ENCODE peak calls at places on chromosome 14, in four cellular contexts. One of them, this sample, is unnamed.
A peak's percentile ranks its signal among the peaks of the same experiment; 100 is the strongest.

GRCh38 chr14:84202486-84202885 is 1327.5 kb upstream of the FLRT2 start:
- DNase-seq in posterior vena cava: no peak
- DNase-seq in brain microvascular endothelial cell: no peak
- DNase-seq in GM18507: no peak
- DNase-seq in this sample: no peak

GRCh38 chr14:30462358-30462757 is 96.6 kb upstream of the G2E3 start:
- DNase-seq in GM18507: no peak
- DNase-seq in posterior vena cava: no peak
- DNase-seq in brain microvascular endothelial cell: no peak
- DNase-seq in this sample: no peak

GRCh38 chr14:106842687-106843086 is 1316.3 kb downstream of the TMEM121 start:
- DNase-seq in brain microvascular endothelial cell: no peak
- DNase-seq in posterior vena cava: no peak
- DNase-seq in GM18507: no peak
- DNase-seq in this sample: peak; percentile 43

GRCh38 chr14:50542941-50543418 is 10.6 kb upstream of the MAP4K5 start:
- DNase-seq in brain microvascular endothelial cell: peak; percentile 59
- DNase-seq in GM18507: no peak
- DNase-seq in posterior vena cava: no peak
- DNase-seq in this sample: peak; percentile 82

GRCh38 chr14:69873877-69874780 is 5.1 kb upstream of the SMOC1 start:
- DNase-seq in GM18507: no peak
- DNase-seq in brain microvascular endothelial cell: peak; percentile 43
- DNase-seq in posterior vena cava: no peak
- DNase-seq in this sample: peak; percentile 45

GRCh38 chr14:101183376-101184103 is 280.0 kb upstream of the RTL1 start:
- DNase-seq in GM18507: no peak
- DNase-seq in brain microvascular endothelial cell: no peak
- DNase-seq in posterior vena cava: peak; percentile 79
- DNase-seq in this sample: peak; percentile 18

GRCh38 chr14:32366256-32366655 is 37.2 kb downstream of the AKAP6 start:
- DNase-seq in brain microvascular endothelial cell: peak; percentile 69
- DNase-seq in posterior vena cava: no peak
- DNase-seq in GM18507: no peak
- DNase-seq in this sample: peak; percentile 62

GRCh38 chr14:44898547-44898946 is 63.2 kb downstream of the KLHL28 start:
- DNase-seq in posterior vena cava: no peak
- DNase-seq in brain microvascular endothelial cell: no peak
- DNase-seq in GM18507: no peak
- DNase-seq in this sample: no peak

GRCh38 chr14:75101491-75101890 is 25.4 kb downstream of the NEK9 start:
- DNase-seq in GM18507: no peak
- DNase-seq in posterior vena cava: no peak
- DNase-seq in brain microvascular endothelial cell: no peak
- DNase-seq in this sample: no peak

GRCh38 chr14:31326111-31326510 is 94.2 kb downstream of the HEATR5A start:
- DNase-seq in GM18507: no peak
- DNase-seq in posterior vena cava: no peak
- DNase-seq in brain microvascular endothelial cell: peak; percentile 10
- DNase-seq in this sample: no peak

GRCh38 chr14:24944800-24945199 is 105.1 kb downstream of the STXBP6 start:
- DNase-seq in brain microvascular endothelial cell: no peak
- DNase-seq in GM18507: no peak
- DNase-seq in posterior vena cava: no peak
- DNase-seq in this sample: peak; percentile 48

GRCh38 chr14:49972199-49972671 is 79.4 kb downstream of the ARF6 start:
- DNase-seq in GM18507: no peak
- DNase-seq in posterior vena cava: no peak
- DNase-seq in brain microvascular endothelial cell: no peak
- DNase-seq in this sample: peak; percentile 98

GRCh38 chr14:22533057-22533704 is 55.8 kb downstream of the DAD1 start:
- DNase-seq in GM18507: no peak
- DNase-seq in posterior vena cava: no peak
- DNase-seq in brain microvascular endothelial cell: no peak
- DNase-seq in this sample: no peak

GRCh38 chr14:73741876-73742519 is 27.8 kb upstream of the PNMA1 start:
- DNase-seq in posterior vena cava: no peak
- DNase-seq in brain microvascular endothelial cell: no peak
- DNase-seq in GM18507: no peak
- DNase-seq in this sample: no peak

GRCh38 chr14:29752221-29752923 is 175.3 kb downstream of the PRKD1 start:
- DNase-seq in GM18507: no peak
- DNase-seq in brain microvascular endothelial cell: no peak
- DNase-seq in posterior vena cava: no peak
- DNase-seq in this sample: no peak

GRCh38 chr14:88323086-88323519 is at the start of gene KCNK10:
- DNase-seq in posterior vena cava: no peak
- DNase-seq in brain microvascular endothelial cell: no peak
- DNase-seq in GM18507: no peak
- DNase-seq in this sample: no peak

GRCh38 chr14:71230897-71231296 is 323.6 kb downstream of the PCNX1 start:
- DNase-seq in GM18507: no peak
- DNase-seq in posterior vena cava: peak; percentile 62
- DNase-seq in brain microvascular endothelial cell: no peak
- DNase-seq in this sample: no peak

GRCh38 chr14:78946949-78947348 is 776.8 kb downstream of the NRXN3 start:
- DNase-seq in posterior vena cava: no peak
- DNase-seq in brain microvascular endothelial cell: no peak
- DNase-seq in GM18507: no peak
- DNase-seq in this sample: no peak

GRCh38 chr14:22838631-22839041 is 2.3 kb downstream of the MMP14 start:
- DNase-seq in brain microvascular endothelial cell: peak; percentile 65
- DNase-seq in GM18507: no peak
- DNase-seq in posterior vena cava: peak; percentile 78
- DNase-seq in this sample: no peak

GRCh38 chr14:24095196-24096068 is 1.3 kb downstream of the PCK2 start:
- DNase-seq in GM18507: peak; percentile 87
- DNase-seq in brain microvascular endothelial cell: no peak
- DNase-seq in posterior vena cava: peak; percentile 90
- DNase-seq in this sample: peak; percentile 26

GRCh38 chr14:60002819-60003492 is 83.0 kb downstream of the LRRC9 start:
- DNase-seq in posterior vena cava: no peak
- DNase-seq in brain microvascular endothelial cell: no peak
- DNase-seq in GM18507: no peak
- DNase-seq in this sample: peak; percentile 15

GRCh38 chr14:24079521-24080141 is 8.3 kb downstream of the CPNE6 start:
- DNase-seq in brain microvascular endothelial cell: no peak
- DNase-seq in posterior vena cava: no peak
- DNase-seq in GM18507: no peak
- DNase-seq in this sample: no peak

GRCh38 chr14:81301813-81302212 is 81.1 kb upstream of the GTF2A1 start:
- DNase-seq in GM18507: no peak
- DNase-seq in posterior vena cava: no peak
- DNase-seq in brain microvascular endothelial cell: no peak
- DNase-seq in this sample: no peak

GRCh38 chr14:103727313-103728000 is 11.8 kb downstream of the ZFYVE21 start:
- DNase-seq in brain microvascular endothelial cell: no peak
- DNase-seq in GM18507: no peak
- DNase-seq in posterior vena cava: no peak
- DNase-seq in this sample: no peak

GRCh38 chr14:104863923-104864266 is 1.2 kb upstream of the CEP170B start:
- DNase-seq in GM18507: no peak
- DNase-seq in posterior vena cava: no peak
- DNase-seq in brain microvascular endothelial cell: no peak
- DNase-seq in this sample: no peak

GRCh38 chr14:71488703-71489141 is 443.5 kb upstream of the RGS6 start:
- DNase-seq in brain microvascular endothelial cell: peak; percentile 71
- DNase-seq in GM18507: no peak
- DNase-seq in posterior vena cava: no peak
- DNase-seq in this sample: no peak

GRCh38 chr14:104507443-104507842 is 72.1 kb upstream of the C14orf180 start:
- DNase-seq in brain microvascular endothelial cell: no peak
- DNase-seq in posterior vena cava: no peak
- DNase-seq in GM18507: no peak
- DNase-seq in this sample: no peak

GRCh38 chr14:76011959-76012802 is 26.6 kb downstream of the IFT43 start:
- DNase-seq in brain microvascular endothelial cell: peak; percentile 35
- DNase-seq in GM18507: no peak
- DNase-seq in posterior vena cava: peak; percentile 82
- DNase-seq in this sample: no peak

GRCh38 chr14:67515386-67516079 is 17.6 kb upstream of the PLEKHH1 start:
- DNase-seq in posterior vena cava: no peak
- DNase-seq in brain microvascular endothelial cell: no peak
- DNase-seq in GM18507: no peak
- DNase-seq in this sample: peak; percentile 54

GRCh38 chr14:49250109-49250508 is 336.1 kb downstream of the RPS29 start:
- DNase-seq in GM18507: no peak
- DNase-seq in posterior vena cava: no peak
- DNase-seq in brain microvascular endothelial cell: peak; percentile 11
- DNase-seq in this sample: no peak

GRCh38 chr14:50040401-50040775 is 76.0 kb downstream of the VCPKMT start:
- DNase-seq in GM18507: no peak
- DNase-seq in brain microvascular endothelial cell: peak; percentile 48
- DNase-seq in posterior vena cava: no peak
- DNase-seq in this sample: no peak

GRCh38 chr14:105891221-105891602 is 364.8 kb downstream of the TMEM121 start:
- DNase-seq in posterior vena cava: peak; percentile 32
- DNase-seq in brain microvascular endothelial cell: no peak
- DNase-seq in GM18507: no peak
- DNase-seq in this sample: no peak

GRCh38 chr14:23568600-23569310 is 1.2 kb upstream of the AP1G2 start:
- DNase-seq in GM18507: no peak
- DNase-seq in brain microvascular endothelial cell: no peak
- DNase-seq in posterior vena cava: peak; percentile 69
- DNase-seq in this sample: no peak

GRCh38 chr14:73567951-73568885 is 795 bp upstream of the ACOT2 start:
- DNase-seq in brain microvascular endothelial cell: no peak
- DNase-seq in GM18507: no peak
- DNase-seq in posterior vena cava: no peak
- DNase-seq in this sample: no peak

GRCh38 chr14:32932921-32933622 is 5.6 kb upstream of the NPAS3 start:
- DNase-seq in brain microvascular endothelial cell: no peak
- DNase-seq in posterior vena cava: peak; percentile 80
- DNase-seq in GM18507: no peak
- DNase-seq in this sample: no peak

GRCh38 chr14:102903248-102903888 is 19.1 kb upstream of the AMN start:
- DNase-seq in posterior vena cava: peak; percentile 46
- DNase-seq in GM18507: no peak
- DNase-seq in brain microvascular endothelial cell: no peak
- DNase-seq in this sample: no peak

GRCh38 chr14:73526036-73526984 is 10.6 kb upstream of the ACOT1 start:
- DNase-seq in posterior vena cava: no peak
- DNase-seq in brain microvascular endothelial cell: no peak
- DNase-seq in GM18507: no peak
- DNase-seq in this sample: peak; percentile 29